ENCODE peak calls at places on chromosomes 1 and 21, in five cellular contexts. S is sigmoid colon, W is pancreas, T is breast epithelium, I is prostate gland. K is an unnamed sample.
A peak's percentile ranks its signal among the peaks of the same experiment; 100 is the strongest.

GRCh38 chr1:201119206-201119814 is 7.1 kb upstream of the CACNA1S start:
- DNase-seq in S (no peak), W (no peak), T (no peak), I (no peak), K (peak; percentile 48)

GRCh38 chr1:182909578-182909977 is 43.4 kb downstream of the SHCBP1L start:
- DNase-seq in S (no peak), W (no peak), T (no peak), I (no peak), K (no peak)

GRCh38 chr1:47986741-47987140 is 10.4 kb downstream of the TRABD2B start:
- DNase-seq in S (no peak), W (no peak), T (no peak), I (no peak), K (no peak)

GRCh38 chr1:69129538-69129937 is 438.2 kb upstream of the LRRC7 start:
- DNase-seq in S (no peak), W (no peak), T (no peak), I (no peak), K (no peak)

GRCh38 chr1:32201011-32201855 is 838 bp downstream of the CCDC28B start:
- DNase-seq in S (peak; percentile 87), W (peak; percentile 76), T (peak; percentile 59), I (peak; percentile 46), K (peak; percentile 77)

GRCh38 chr1:154749078-154749760 is 120.9 kb downstream of the KCNN3 start:
- DNase-seq in S (no peak), W (no peak), T (no peak), I (no peak), K (no peak)

GRCh38 chr1:201711101-201711597 is 117.8 kb upstream of the IPO9 start:
- DNase-seq in S (peak; percentile 68), W (no peak), T (no peak), I (no peak), K (no peak)

GRCh38 chr1:25711555-25712298 is 88.3 kb upstream of the SELENON start:
- DNase-seq in S (peak; percentile 72), W (no peak), T (no peak), I (no peak), K (peak; percentile 63)

GRCh38 chr1:43947890-43948437 is 1.2 kb downstream of the IPO13 start:
- DNase-seq in S (no peak), W (no peak), T (no peak), I (no peak), K (no peak)

GRCh38 chr1:23843644-23844043 is 18.4 kb upstream of the HMGCL start:
- DNase-seq in S (no peak), W (no peak), T (no peak), I (no peak), K (no peak)

GRCh38 chr1:3714284-3714741 is 37.9 kb upstream of the CCDC27 start:
- DNase-seq in S (no peak), W (no peak), T (no peak), I (no peak), K (no peak)

GRCh38 chr1:175154595-175155472 is 37.7 kb downstream of the KIAA0040 start:
- DNase-seq in S (peak; percentile 85), W (peak; percentile 76), T (peak; percentile 67), I (peak; percentile 70), K (peak; percentile 75)

GRCh38 chr1:34896612-34897011 is 32.8 kb downstream of the DLGAP3 start:
- DNase-seq in S (no peak), W (no peak), T (no peak), I (no peak), K (no peak)

GRCh38 chr1:53342735-53343470 is 15.0 kb upstream of the LRP8 start:
- DNase-seq in S (no peak), W (no peak), T (no peak), I (no peak), K (no peak)

GRCh38 chr21:41725421-41726021 is 41.3 kb downstream of the RIPK4 start:
- DNase-seq in S (no peak), W (no peak), T (no peak), I (peak; percentile 55), K (no peak)

GRCh38 chr1:225890346-225891228 is 1.6 kb upstream of the LEFTY1 start:
- DNase-seq in S (no peak), W (peak; percentile 76), T (no peak), I (peak; percentile 59), K (no peak)

GRCh38 chr1:110002695-110003094 is 18.1 kb downstream of the AHCYL1 start:
- DNase-seq in S (no peak), W (no peak), T (no peak), I (no peak), K (no peak)

GRCh38 chr1:63537940-63538339 is 14.6 kb downstream of the EFCAB7 start:
- DNase-seq in S (no peak), W (no peak), T (no peak), I (no peak), K (no peak)

GRCh38 chr1:153431928-153432327 is 15.6 kb downstream of the S100A7A start:
- DNase-seq in S (no peak), W (no peak), T (no peak), I (no peak), K (no peak)

GRCh38 chr1:199010933-199011332 is 372.1 kb downstream of the PTPRC start:
- DNase-seq in S (no peak), W (no peak), T (no peak), I (no peak), K (no peak)

GRCh38 chr1:110548381-110548780 is 29.4 kb upstream of the KCNA10 start:
- DNase-seq in S (no peak), W (no peak), T (no peak), I (no peak), K (no peak)

GRCh38 chr1:25958475-25958874 is 39.4 kb downstream of the PAFAH2 start:
- DNase-seq in S (no peak), W (no peak), T (no peak), I (no peak), K (no peak)

GRCh38 chr1:81670286-81670685 is 130.4 kb upstream of the ADGRL2 start:
- DNase-seq in S (peak; percentile 82), W (peak; percentile 68), T (peak; percentile 66), I (peak; percentile 78), K (no peak)

GRCh38 chr21:43369124-43369523 is 57.8 kb downstream of the SIK1 start:
- DNase-seq in S (no peak), W (no peak), T (no peak), I (no peak), K (no peak)

GRCh38 chr1:98277111-98277510 is 356.3 kb upstream of the DPYD start:
- DNase-seq in S (no peak), W (no peak), T (no peak), I (no peak), K (no peak)

GRCh38 chr1:206544562-206545257 is 37.4 kb downstream of the RASSF5 start:
- DNase-seq in S (peak; percentile 74), W (peak; percentile 78), T (no peak), I (peak; percentile 46), K (peak; percentile 68)

GRCh38 chr1:210250665-210250997 is 18.0 kb downstream of the SERTAD4 start:
- DNase-seq in S (peak; percentile 70), W (no peak), T (no peak), I (peak; percentile 25), K (no peak)

GRCh38 chr1:216183007-216183406 is 240.2 kb downstream of the USH2A start:
- DNase-seq in S (no peak), W (no peak), T (no peak), I (no peak), K (no peak)

GRCh38 chr21:44720170-44720569 is 8.8 kb upstream of the TSPEAR start:
- DNase-seq in S (no peak), W (no peak), T (no peak), I (no peak), K (no peak)
- H3K27ac ChIP-seq in S (no peak overlapping the region), W (no peak overlapping the region), T (no peak overlapping the region), I (no peak overlapping the region), K (no peak overlapping the region)

DNA sequence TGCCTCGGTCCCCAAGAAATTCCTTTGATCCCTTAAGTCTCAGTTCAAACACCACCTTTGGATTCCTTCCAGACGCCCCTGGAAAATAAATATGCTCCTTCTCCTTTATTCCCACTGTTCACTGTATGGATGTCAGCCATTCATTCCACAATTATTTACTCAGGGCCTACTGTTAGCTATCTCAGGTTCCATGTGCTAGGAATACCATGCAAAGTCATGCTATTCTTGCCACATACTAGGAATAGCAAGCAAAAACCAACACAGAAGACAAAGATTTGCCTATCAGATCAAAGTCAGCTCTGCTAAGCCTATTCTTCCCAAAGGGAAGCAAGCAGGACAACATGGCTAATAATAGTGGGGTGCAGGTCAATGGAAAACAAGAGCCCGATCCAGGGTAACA is 29.8 kb downstream of the TTC13 start:
- DNase-seq in S (no peak), W (no peak), T (no peak), I (no peak), K (no peak)
- TF ChIP-seq CTCF in S (no peak), W (no peak), T (no peak), I (no peak), K (no peak)

DNA sequence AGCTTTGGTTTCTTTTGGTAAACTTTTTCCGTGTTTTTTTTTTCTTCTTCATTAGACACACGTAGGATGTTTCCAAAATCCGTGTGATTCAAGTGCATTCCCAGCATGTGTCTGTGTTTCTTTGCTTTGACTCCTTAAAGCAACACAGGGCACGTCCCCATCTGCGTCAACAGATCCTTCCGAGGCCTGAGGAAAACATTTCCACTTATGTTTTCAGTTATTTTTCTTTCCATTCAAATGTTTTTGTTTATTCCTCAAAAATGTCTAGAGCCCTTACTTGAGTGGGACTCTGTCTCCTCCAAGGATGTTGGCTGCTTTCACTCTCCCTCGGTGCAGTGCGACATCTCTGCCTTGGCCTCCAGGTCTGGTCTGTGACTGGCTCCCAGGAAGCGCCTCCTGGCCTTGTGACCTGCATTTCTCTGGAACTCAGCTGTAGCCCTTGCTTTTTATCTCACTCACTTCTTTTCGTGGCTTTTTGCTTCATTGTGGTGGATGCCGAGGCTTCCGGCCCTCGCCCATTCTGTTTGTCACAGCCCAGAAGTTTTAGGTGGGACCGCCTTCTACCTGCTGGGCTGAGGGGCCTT is 31.3 kb upstream of the SLC19A1 start:
- DNase-seq in S (peak; percentile 47), W (no peak), T (no peak), I (no peak), K (no peak)
- H3K27me3 ChIP-seq in S (no peaks in the 10 kb centered on the region), W (no peaks in the 10 kb centered on the region), T (no peaks in the 10 kb centered on the region), I (peaks cover 3% of the 10 kb centered on the region), K (no peaks in the 10 kb centered on the region)

DNA sequence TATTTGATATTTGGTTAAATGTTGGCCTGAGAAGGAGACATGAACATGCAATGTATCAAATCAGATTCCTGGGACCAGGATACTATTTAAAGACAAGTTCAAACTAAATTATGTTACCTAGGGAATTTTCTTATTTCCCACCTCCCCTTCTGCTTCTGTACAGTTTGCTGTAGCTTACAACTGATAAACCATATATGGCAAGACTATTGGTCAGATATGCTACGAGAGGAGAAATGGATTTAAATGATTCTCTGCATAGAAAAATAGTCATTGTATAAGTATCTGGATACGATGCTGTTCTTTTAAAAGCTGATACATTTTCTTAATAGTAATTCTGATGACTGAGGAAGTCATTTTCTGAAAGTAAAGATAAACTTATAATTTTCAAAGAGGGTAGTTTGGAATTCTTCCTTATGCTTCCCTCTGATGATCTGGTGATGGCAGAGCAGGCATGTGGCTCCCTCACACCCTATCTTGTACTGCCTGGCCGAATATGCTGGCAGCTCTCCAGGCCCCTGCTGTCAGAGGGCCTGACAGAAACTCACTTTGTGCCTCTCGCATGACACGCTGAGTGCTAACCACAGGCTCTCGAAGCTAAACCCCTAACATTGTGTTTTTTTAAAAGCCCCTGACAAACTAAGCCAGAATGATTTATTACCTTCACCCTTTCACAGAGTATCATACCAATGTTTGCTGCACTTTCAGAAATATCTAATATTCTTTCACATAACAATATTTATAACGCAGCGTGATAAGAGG is 19.4 kb downstream of the RRP15 start:
- DNase-seq in S (no peak), W (no peak), T (no peak), I (no peak), K (no peak)
- H3K27ac ChIP-seq in S (no peak overlapping the region), W (no peak overlapping the region), T (no peak overlapping the region), I (no peak overlapping the region), K (no peak overlapping the region)

K was measured in CD4-positive, alpha-beta T cell.